ENCODE peak calls at places on chromosomes 6 and 20, in seven cellular contexts. S is keratinocyte, Y is dorsolateral prefrontal cortex, L is A172, X is aorta, H is T-helper 2 cell, T is anterior cingulate cortex. U is an unnamed sample.

GRCh38 chr20:9884061-9884460 is 45.2 kb upstream of the PAK5 start:
- DNase-seq in S (no peak), L (no peak), Y (no peak), T (no peak), H (no peak), X (no peak), U (no peak)

GRCh38 chr6:82331031-82331773 is 32.4 kb upstream of the TPBG start:
- DNase-seq in X (no peak), T (no peak), H (no peak), Y (no peak), L (peak; percentile 45), S (peak; percentile 38), U (no peak)

GRCh38 chr20:23446505-23446904 is 6.2 kb downstream of the CST11 start:
- DNase-seq in H (no peak), S (no peak), Y (peak; percentile 77), L (no peak), X (peak; percentile 54), T (peak; percentile 50), U (no peak)

GRCh38 chr6:20630136-20630535 is 95.9 kb downstream of the CDKAL1 start:
- DNase-seq in T (no peak), Y (no peak), X (no peak), L (no peak), S (no peak), H (no peak), U (no peak)

GRCh38 chr6:149856256-149856994 is 7.7 kb downstream of the LRP11 start:
- DNase-seq in T (no peak), H (no peak), X (no peak), S (no peak), Y (no peak), L (no peak), U (no peak)

GRCh38 chr6:133190912-133191311 is 50.2 kb upstream of the EYA4 start:
- DNase-seq in Y (no peak), X (no peak), H (no peak), T (no peak), L (no peak), S (no peak), U (no peak)

GRCh38 chr20:25274891-25275812 is 27.3 kb downstream of the PYGB start:
- DNase-seq in Y (peak; percentile 41), L (no peak), X (peak; percentile 41), S (no peak), H (no peak), T (no peak), U (no peak)

GRCh38 chr6:3325210-3325609 is 66.5 kb downstream of the PSMG4 start:
- DNase-seq in Y (peak; percentile 4), H (no peak), X (no peak), S (no peak), L (peak; percentile 48), T (no peak), U (no peak)

GRCh38 chr20:24674921-24675605 is 205.6 kb downstream of the SYNDIG1 start:
- DNase-seq in S (no peak), X (no peak), L (no peak), T (no peak), H (no peak), Y (no peak), U (no peak)

GRCh38 chr6:135600931-135601330 is 103.4 kb upstream of the AHI1 start:
- DNase-seq in S (no peak), Y (no peak), H (no peak), T (no peak), L (no peak), X (no peak), U (no peak)

GRCh38 chr6:113854531-113855499 is 2.3 kb upstream of the MARCKS start:
- DNase-seq in X (peak; percentile 86), Y (peak; percentile 72), L (peak; percentile 70), H (no peak), T (peak; percentile 75), S (no peak), U (no peak)

GRCh38 chr6:168050861-168051586 is 28.0 kb downstream of the FRMD1 start:
- DNase-seq in S (no peak), L (no peak), H (no peak), Y (no peak), X (peak; percentile 44), T (no peak), U (no peak)

GRCh38 chr6:2008383-2008976 is 236.9 kb downstream of the GMDS start:
- DNase-seq in L (no peak), X (no peak), H (no peak), T (no peak), S (peak; percentile 30), Y (no peak), U (no peak)

GRCh38 chr6:140269766-140270165 is 895.3 kb upstream of the CITED2 start:
- DNase-seq in S (no peak), L (no peak), X (no peak), Y (no peak), T (no peak), H (no peak), U (no peak)

GRCh38 chr6:273441-274111 is 18.7 kb upstream of the DUSP22 start:
- DNase-seq in Y (no peak), S (no peak), T (no peak), L (no peak), X (no peak), H (no peak), U (no peak)

GRCh38 chr20:50317116-50317515 is 126.5 kb downstream of the CEBPB start:
- DNase-seq in X (no peak), H (no peak), T (no peak), Y (no peak), L (no peak), S (no peak), U (no peak)

GRCh38 chr6:79719248-79719975 is 88.3 kb downstream of the SH3BGRL2 start:
- DNase-seq in H (no peak), T (no peak), X (no peak), Y (peak; percentile 47), S (no peak), L (peak; percentile 14), U (no peak)

GRCh38 chr6:170057961-170058877 is 232.7 kb downstream of the DLL1 start:
- DNase-seq in H (no peak), X (peak; percentile 47), Y (peak; percentile 34), T (no peak), S (no peak), L (no peak), U (no peak)

GRCh38 chr6:16713597-16713996 is 47.7 kb downstream of the ATXN1 start:
- DNase-seq in Y (no peak), S (no peak), T (no peak), H (no peak), X (no peak), L (peak; percentile 78), U (no peak)

GRCh38 chr6:160767019-160767646 is 65.1 kb downstream of the PLG start:
- DNase-seq in H (no peak), X (peak; percentile 68), S (peak; percentile 9), T (peak; percentile 28), Y (peak; percentile 85), L (no peak), U (peak; percentile 31)

GRCh38 chr20:62609811-62610757 is 32.2 kb upstream of the SLCO4A1 start:
- DNase-seq in H (no peak), T (no peak), S (no peak), Y (no peak), X (no peak), L (no peak), U (no peak)

GRCh38 chr6:36897629-36898028 is 11.9 kb downstream of the C6orf89 start:
- DNase-seq in T (no peak), X (no peak), S (no peak), L (no peak), Y (no peak), H (no peak), U (no peak)

GRCh38 chr6:146543211-146543939 is at the start of gene RAB32:
- DNase-seq in Y (peak; percentile 89), S (no peak), X (peak; percentile 98), H (no peak), L (peak; percentile 77), T (peak; percentile 81), U (no peak)

GRCh38 chr6:13924146-13924948 is 405 bp upstream of the RNF182 start:
- DNase-seq in T (no peak), X (peak; percentile 66), L (peak; percentile 50), H (peak; percentile 9), Y (peak; percentile 62), S (no peak), U (peak; percentile 5)

GRCh38 chr20:15703171-15703911 is 869.9 kb downstream of the KIF16B start:
- DNase-seq in L (peak; percentile 93), H (no peak), Y (no peak), X (no peak), T (no peak), S (peak; percentile 75), U (no peak)

GRCh38 chr6:77173472-77174074 is 289.7 kb downstream of the HTR1B start:
- DNase-seq in X (no peak), S (no peak), L (no peak), H (no peak), Y (no peak), T (no peak), U (no peak)

GRCh38 chr6:100446922-100447899 is 17.5 kb downstream of the SIM1 start:
- DNase-seq in S (no peak), H (no peak), T (no peak), X (no peak), L (no peak), Y (no peak), U (no peak)

GRCh38 chr20:11551491-11551890 is 366.2 kb upstream of the BTBD3 start:
- DNase-seq in X (no peak), L (no peak), S (no peak), T (no peak), Y (no peak), H (no peak), U (no peak)

GRCh38 chr20:41149679-41150131 is 12.4 kb downstream of the PLCG1 start:
- DNase-seq in X (no peak), S (no peak), Y (no peak), H (no peak), T (no peak), L (peak; percentile 85), U (no peak)

GRCh38 chr6:113758725-113759576 is 98.2 kb upstream of the MARCKS start:
- DNase-seq in S (no peak), T (no peak), L (no peak), Y (no peak), H (no peak), X (no peak), U (no peak)

U was measured in naive thymus-derived CD8-positive, alpha-beta T cell.